ENCODE peak calls at places on chromosomes 5 and 9, in seven cellular contexts. A, L, Y, R, F, N and O are unnamed samples.

GRCh38 chr5:146722361-146722779 is 156.2 kb downstream of the PPP2R2B start:
- DNase-seq in A (no peak), L (no peak), Y (no peak), R (no peak), F (no peak), N (no peak), O (no peak)

GRCh38 chr9:24846248-24846912 is 300.7 kb upstream of the IZUMO3 start:
- DNase-seq in A (no peak), L (no peak), Y (no peak), R (no peak), F (no peak), N (no peak), O (no peak)

GRCh38 chr5:149345892-149346222 is 558 bp downstream of the GRPEL2 start:
- DNase-seq in A (no peak), L (no peak), Y (peak), R (no peak), F (no peak), N (peak), O (no peak)

GRCh38 chr9:88580961-88581360 is 46.0 kb downstream of the NXNL2 start:
- DNase-seq in A (no peak), L (no peak), Y (no peak), R (no peak), F (no peak), N (no peak), O (no peak)

GRCh38 chr5:52870448-52870847 is 82.7 kb downstream of the ITGA1 start:
- DNase-seq in A (no peak), L (no peak), Y (peak), R (no peak), F (no peak), N (no peak), O (no peak)

GRCh38 chr9:132181796-132182521 is 20.1 kb downstream of the NTNG2 start:
- DNase-seq in A (no peak), L (no peak), Y (peak), R (no peak), F (no peak), N (peak), O (no peak)

GRCh38 chr9:78295177-78295575 is 1.7 kb upstream of the PSAT1 start:
- DNase-seq in A (peak), L (no peak), Y (no peak), R (no peak), F (no peak), N (no peak), O (no peak)

GRCh38 chr9:128636024-128636390 is 20.6 kb downstream of the DYNC2I2 start:
- DNase-seq in A (peak), L (peak), Y (no peak), R (no peak), F (no peak), N (peak), O (no peak)

GRCh38 chr5:7754997-7755596 is 95.8 kb downstream of the CFAP90 start:
- DNase-seq in A (peak), L (peak), Y (peak), R (peak), F (peak), N (peak), O (no peak)

GRCh38 chr5:67880876-67881275 is 334.7 kb upstream of the PIK3R1 start:
- DNase-seq in A (no peak), L (no peak), Y (no peak), R (no peak), F (no peak), N (no peak), O (no peak)

GRCh38 chr9:123421801-123422455 is 65.9 kb downstream of the CRB2 start:
- DNase-seq in A (no peak), L (no peak), Y (no peak), R (no peak), F (no peak), N (no peak), O (no peak)

GRCh38 chr9:136225366-136225747 is 20.3 kb downstream of the QSOX2 start:
- DNase-seq in A (no peak), L (peak), Y (no peak), R (no peak), F (no peak), N (no peak), O (no peak)

GRCh38 chr5:68279960-68280359 is 64.4 kb downstream of the PIK3R1 start:
- DNase-seq in A (no peak), L (no peak), Y (no peak), R (peak), F (no peak), N (no peak), O (no peak)

GRCh38 chr9:7490317-7491108 is 309.1 kb downstream of the DMAC1 start:
- DNase-seq in A (no peak), L (no peak), Y (no peak), R (no peak), F (no peak), N (no peak), O (no peak)

GRCh38 chr5:2700876-2701275 is 50.6 kb downstream of the IRX2 start:
- DNase-seq in A (no peak), L (no peak), Y (no peak), R (no peak), F (no peak), N (no peak), O (no peak)

GRCh38 chr9:130696139-130696650 is 2.6 kb downstream of the EXOSC2 start:
- DNase-seq in A (no peak), L (no peak), Y (no peak), R (no peak), F (no peak), N (no peak), O (no peak)

GRCh38 chr9:124256517-124257069 is 1.2 kb upstream of the NEK6 start:
- DNase-seq in A (no peak), L (peak), Y (peak), R (no peak), F (no peak), N (peak), O (no peak)

GRCh38 chr9:21141427-21141882 is at the start of gene IFNW1:
- DNase-seq in A (no peak), L (no peak), Y (no peak), R (no peak), F (no peak), N (no peak), O (no peak)

GRCh38 chr5:179610109-179610902 is 13.2 kb downstream of the HNRNPH1 start:
- DNase-seq in A (no peak), L (no peak), Y (no peak), R (no peak), F (no peak), N (peak), O (no peak)

GRCh38 chr5:10635257-10635860 is 71.5 kb downstream of the ANKRD33B start:
- DNase-seq in A (peak), L (no peak), Y (peak), R (no peak), F (no peak), N (no peak), O (peak)

GRCh38 chr5:168106008-168106761 is 185.3 kb upstream of the WWC1 start:
- DNase-seq in A (no peak), L (no peak), Y (peak), R (no peak), F (no peak), N (peak), O (no peak)

GRCh38 chr9:5846501-5846921 is 13.6 kb upstream of the ERMP1 start:
- DNase-seq in A (no peak), L (no peak), Y (no peak), R (no peak), F (no peak), N (peak), O (no peak)

GRCh38 chr5:122415481-122416120 is 103.6 kb downstream of the SNCAIP start:
- DNase-seq in A (peak), L (peak), Y (peak), R (peak), F (peak), N (peak), O (no peak)

GRCh38 chr9:84166828-84167400 is 173.6 kb downstream of the SLC28A3 start:
- DNase-seq in A (no peak), L (no peak), Y (no peak), R (no peak), F (no peak), N (peak), O (no peak)

GRCh38 chr5:54701179-54701578 is 183.6 kb downstream of the SNX18 start:
- DNase-seq in A (no peak), L (no peak), Y (peak), R (no peak), F (no peak), N (peak), O (no peak)

GRCh38 chr9:14633906-14634565 is 59.2 kb downstream of the ZDHHC21 start:
- DNase-seq in A (no peak), L (no peak), Y (peak), R (no peak), F (no peak), N (no peak), O (no peak)

GRCh38 chr9:71819115-71819739 is 50.9 kb upstream of the CEMIP2 start:
- DNase-seq in A (no peak), L (peak), Y (peak), R (peak), F (peak), N (peak), O (peak)

GRCh38 chr5:141245250-141245717 is at the start of gene PCDHB15:
- DNase-seq in A (peak), L (peak), Y (no peak), R (peak), F (no peak), N (no peak), O (no peak)

GRCh38 chr9:9536481-9536880 is 1076.3 kb downstream of the PTPRD start:
- DNase-seq in A (no peak), L (no peak), Y (no peak), R (no peak), F (no peak), N (no peak), O (no peak)

GRCh38 chr9:4668604-4669003 is 2.3 kb upstream of the SPATA6L start:
- DNase-seq in A (no peak), L (no peak), Y (no peak), R (no peak), F (no peak), N (no peak), O (no peak)

GRCh38 chr5:177540438-177540837 is 13.9 kb downstream of the FAM193B start:
- DNase-seq in A (no peak), L (no peak), Y (no peak), R (no peak), F (no peak), N (no peak), O (no peak)

GRCh38 chr5:1374680-1375055 is 29.8 kb upstream of the CLPTM1L start:
- DNase-seq in A (no peak), L (no peak), Y (no peak), R (no peak), F (no peak), N (no peak), O (no peak)